ENCODE peak calls at places on chromosomes 6 and 20, in eight cellular contexts. One of them, this sample, is unnamed.

GRCh38 chr6:167664678-167665445 is 161.8 kb upstream of the AFDN start:
- DNase-seq in kidney: no peak
- DNase-seq in bronchial epithelial cell: no peak
- DNase-seq in heart right ventricle: no peak
- DNase-seq in HCT116: no peak
- DNase-seq in endothelial cell of umbilical vein: no peak
- DNase-seq in endothelial cell: no peak
- DNase-seq in A549: no peak
- DNase-seq in this sample: no peak

GRCh38 chr20:35618372-35619131 is 2.9 kb downstream of the SPAG4 start:
- DNase-seq in kidney: peak
- DNase-seq in bronchial epithelial cell: peak
- DNase-seq in heart right ventricle: no peak
- DNase-seq in HCT116: no peak
- DNase-seq in endothelial cell of umbilical vein: peak
- DNase-seq in endothelial cell: peak
- DNase-seq in A549: no peak
- DNase-seq in this sample: no peak

GRCh38 chr6:139625998-139626975 is 251.8 kb upstream of the CITED2 start:
- DNase-seq in kidney: no peak
- DNase-seq in bronchial epithelial cell: no peak
- DNase-seq in heart right ventricle: no peak
- DNase-seq in HCT116: no peak
- DNase-seq in endothelial cell of umbilical vein: no peak
- DNase-seq in endothelial cell: no peak
- DNase-seq in A549: no peak
- DNase-seq in this sample: no peak

GRCh38 chr6:106125925-106126435 is 39.8 kb downstream of the PRDM1 start:
- DNase-seq in kidney: no peak
- DNase-seq in bronchial epithelial cell: no peak
- DNase-seq in heart right ventricle: no peak
- DNase-seq in HCT116: no peak
- DNase-seq in endothelial cell of umbilical vein: no peak
- DNase-seq in endothelial cell: no peak
- DNase-seq in A549: no peak
- DNase-seq in this sample: no peak

GRCh38 chr20:59289994-59290393 is 10.4 kb upstream of the EDN3 start:
- DNase-seq in kidney: no peak
- DNase-seq in bronchial epithelial cell: no peak
- DNase-seq in heart right ventricle: no peak
- DNase-seq in HCT116: no peak
- DNase-seq in endothelial cell of umbilical vein: no peak
- DNase-seq in endothelial cell: no peak
- DNase-seq in A549: no peak
- DNase-seq in this sample: no peak

GRCh38 chr20:59829415-59830106 is 103.9 kb downstream of the SYCP2 start:
- DNase-seq in kidney: peak
- DNase-seq in bronchial epithelial cell: no peak
- DNase-seq in heart right ventricle: no peak
- DNase-seq in HCT116: no peak
- DNase-seq in endothelial cell of umbilical vein: no peak
- DNase-seq in endothelial cell: no peak
- DNase-seq in A549: no peak
- DNase-seq in this sample: no peak

GRCh38 chr6:101689156-101689555 is 295.6 kb downstream of the GRIK2 start:
- DNase-seq in kidney: no peak
- DNase-seq in bronchial epithelial cell: no peak
- DNase-seq in heart right ventricle: no peak
- DNase-seq in HCT116: no peak
- DNase-seq in endothelial cell of umbilical vein: no peak
- DNase-seq in endothelial cell: no peak
- DNase-seq in A549: no peak
- DNase-seq in this sample: no peak

GRCh38 chr20:24892931-24893330 is 56.1 kb upstream of the CST7 start:
- DNase-seq in kidney: no peak
- DNase-seq in bronchial epithelial cell: no peak
- DNase-seq in heart right ventricle: no peak
- DNase-seq in HCT116: no peak
- DNase-seq in endothelial cell of umbilical vein: no peak
- DNase-seq in endothelial cell: no peak
- DNase-seq in A549: no peak
- DNase-seq in this sample: no peak

GRCh38 chr20:31576751-31577150 is 28.3 kb upstream of the ID1 start:
- DNase-seq in kidney: no peak
- DNase-seq in bronchial epithelial cell: no peak
- DNase-seq in heart right ventricle: no peak
- DNase-seq in HCT116: no peak
- DNase-seq in endothelial cell of umbilical vein: no peak
- DNase-seq in endothelial cell: no peak
- DNase-seq in A549: no peak
- DNase-seq in this sample: no peak

GRCh38 chr6:115830895-115831294 is 229.8 kb downstream of the FRK start:
- DNase-seq in kidney: no peak
- DNase-seq in bronchial epithelial cell: peak
- DNase-seq in heart right ventricle: no peak
- DNase-seq in HCT116: no peak
- DNase-seq in endothelial cell of umbilical vein: no peak
- DNase-seq in endothelial cell: no peak
- DNase-seq in A549: peak
- DNase-seq in this sample: no peak

GRCh38 chr6:170289108-170289931 is 1.6 kb downstream of the DLL1 start:
- DNase-seq in kidney: peak
- DNase-seq in bronchial epithelial cell: no peak
- DNase-seq in heart right ventricle: no peak
- DNase-seq in HCT116: no peak
- DNase-seq in endothelial cell of umbilical vein: no peak
- DNase-seq in endothelial cell: peak
- DNase-seq in A549: no peak
- DNase-seq in this sample: no peak

GRCh38 chr6:25232478-25232877 is 46.7 kb upstream of the CARMIL1 start:
- DNase-seq in kidney: no peak
- DNase-seq in bronchial epithelial cell: no peak
- DNase-seq in heart right ventricle: peak
- DNase-seq in HCT116: no peak
- DNase-seq in endothelial cell of umbilical vein: no peak
- DNase-seq in endothelial cell: no peak
- DNase-seq in A549: no peak
- DNase-seq in this sample: no peak

GRCh38 chr6:84522135-84522535 is 242.3 kb downstream of the TBX18 start:
- DNase-seq in kidney: peak
- DNase-seq in bronchial epithelial cell: peak
- DNase-seq in heart right ventricle: no peak
- DNase-seq in HCT116: peak
- DNase-seq in endothelial cell of umbilical vein: peak
- DNase-seq in endothelial cell: no peak
- DNase-seq in A549: peak
- DNase-seq in this sample: no peak

GRCh38 chr6:11320914-11321549 is 88.6 kb upstream of the NEDD9 start:
- DNase-seq in kidney: no peak
- DNase-seq in bronchial epithelial cell: no peak
- DNase-seq in heart right ventricle: no peak
- DNase-seq in HCT116: no peak
- DNase-seq in endothelial cell of umbilical vein: no peak
- DNase-seq in endothelial cell: no peak
- DNase-seq in A549: no peak
- DNase-seq in this sample: no peak

GRCh38 chr6:11665636-11666335 is 112.8 kb downstream of the ADTRP start:
- DNase-seq in kidney: no peak
- DNase-seq in bronchial epithelial cell: no peak
- DNase-seq in heart right ventricle: no peak
- DNase-seq in HCT116: no peak
- DNase-seq in endothelial cell of umbilical vein: no peak
- DNase-seq in endothelial cell: no peak
- DNase-seq in A549: no peak
- DNase-seq in this sample: no peak

GRCh38 chr20:20711413-20711812 is 1.0 kb downstream of the RALGAPA2 start:
- DNase-seq in kidney: no peak
- DNase-seq in bronchial epithelial cell: peak
- DNase-seq in heart right ventricle: no peak
- DNase-seq in HCT116: no peak
- DNase-seq in endothelial cell of umbilical vein: peak
- DNase-seq in endothelial cell: no peak
- DNase-seq in A549: no peak
- DNase-seq in this sample: no peak

GRCh38 chr20:32574296-32575226 is 10.6 kb downstream of the NOL4L start:
- DNase-seq in kidney: peak
- DNase-seq in bronchial epithelial cell: peak
- DNase-seq in heart right ventricle: peak
- DNase-seq in HCT116: no peak
- DNase-seq in endothelial cell of umbilical vein: peak
- DNase-seq in endothelial cell: no peak
- DNase-seq in A549: peak
- DNase-seq in this sample: peak

GRCh38 chr6:164106345-164106769 is 691.8 kb downstream of the QKI start:
- DNase-seq in kidney: no peak
- DNase-seq in bronchial epithelial cell: no peak
- DNase-seq in heart right ventricle: peak
- DNase-seq in HCT116: no peak
- DNase-seq in endothelial cell of umbilical vein: peak
- DNase-seq in endothelial cell: peak
- DNase-seq in A549: peak
- DNase-seq in this sample: no peak

GRCh38 chr6:145758086-145758485 is 22.8 kb upstream of the EPM2A start:
- DNase-seq in kidney: no peak
- DNase-seq in bronchial epithelial cell: peak
- DNase-seq in heart right ventricle: no peak
- DNase-seq in HCT116: no peak
- DNase-seq in endothelial cell of umbilical vein: no peak
- DNase-seq in endothelial cell: no peak
- DNase-seq in A549: no peak
- DNase-seq in this sample: no peak

GRCh38 chr6:33632603-33633039 is 11.5 kb downstream of the ITPR3 start:
- DNase-seq in kidney: no peak
- DNase-seq in bronchial epithelial cell: peak
- DNase-seq in heart right ventricle: peak
- DNase-seq in HCT116: peak
- DNase-seq in endothelial cell of umbilical vein: peak
- DNase-seq in endothelial cell: peak
- DNase-seq in A549: peak
- DNase-seq in this sample: peak

GRCh38 chr20:11053310-11053709 is 379.5 kb upstream of the JAG1 start:
- DNase-seq in kidney: no peak
- DNase-seq in bronchial epithelial cell: no peak
- DNase-seq in heart right ventricle: no peak
- DNase-seq in HCT116: no peak
- DNase-seq in endothelial cell of umbilical vein: no peak
- DNase-seq in endothelial cell: no peak
- DNase-seq in A549: no peak
- DNase-seq in this sample: no peak

GRCh38 chr6:139017227-139017626 is 11.3 kb upstream of the ABRACL start:
- DNase-seq in kidney: no peak
- DNase-seq in bronchial epithelial cell: no peak
- DNase-seq in heart right ventricle: no peak
- DNase-seq in HCT116: no peak
- DNase-seq in endothelial cell of umbilical vein: no peak
- DNase-seq in endothelial cell: no peak
- DNase-seq in A549: no peak
- DNase-seq in this sample: no peak

GRCh38 chr20:46954490-46955038 is 59.9 kb downstream of the EYA2 start:
- DNase-seq in kidney: no peak
- DNase-seq in bronchial epithelial cell: peak
- DNase-seq in heart right ventricle: no peak
- DNase-seq in HCT116: no peak
- DNase-seq in endothelial cell of umbilical vein: no peak
- DNase-seq in endothelial cell: no peak
- DNase-seq in A549: peak
- DNase-seq in this sample: no peak

GRCh38 chr20:63321148-63321831 is 28.3 kb downstream of the COL20A1 start:
- DNase-seq in kidney: peak
- DNase-seq in bronchial epithelial cell: no peak
- DNase-seq in heart right ventricle: peak
- DNase-seq in HCT116: no peak
- DNase-seq in endothelial cell of umbilical vein: no peak
- DNase-seq in endothelial cell: no peak
- DNase-seq in A549: no peak
- DNase-seq in this sample: no peak

GRCh38 chr6:103002282-103002681 is 1608.8 kb downstream of the GRIK2 start:
- DNase-seq in kidney: no peak
- DNase-seq in bronchial epithelial cell: peak
- DNase-seq in heart right ventricle: no peak
- DNase-seq in HCT116: no peak
- DNase-seq in endothelial cell of umbilical vein: no peak
- DNase-seq in endothelial cell: no peak
- DNase-seq in A549: no peak
- DNase-seq in this sample: no peak

GRCh38 chr20:49207071-49207470 is 12.1 kb upstream of the DDX27 start:
- DNase-seq in kidney: no peak
- DNase-seq in bronchial epithelial cell: no peak
- DNase-seq in heart right ventricle: no peak
- DNase-seq in HCT116: no peak
- DNase-seq in endothelial cell of umbilical vein: no peak
- DNase-seq in endothelial cell: no peak
- DNase-seq in A549: peak
- DNase-seq in this sample: no peak
- TF ChIP-seq CTCF in kidney: no peak
- TF ChIP-seq CTCF in bronchial epithelial cell: no peak
- TF ChIP-seq CTCF in heart right ventricle: no peak
- TF ChIP-seq CTCF in HCT116: peak
- TF ChIP-seq CTCF in endothelial cell of umbilical vein: no peak
- TF ChIP-seq CTCF in endothelial cell: no peak
- TF ChIP-seq CTCF in A549: no peak
- TF ChIP-seq CTCF in this sample: no peak

DNA sequence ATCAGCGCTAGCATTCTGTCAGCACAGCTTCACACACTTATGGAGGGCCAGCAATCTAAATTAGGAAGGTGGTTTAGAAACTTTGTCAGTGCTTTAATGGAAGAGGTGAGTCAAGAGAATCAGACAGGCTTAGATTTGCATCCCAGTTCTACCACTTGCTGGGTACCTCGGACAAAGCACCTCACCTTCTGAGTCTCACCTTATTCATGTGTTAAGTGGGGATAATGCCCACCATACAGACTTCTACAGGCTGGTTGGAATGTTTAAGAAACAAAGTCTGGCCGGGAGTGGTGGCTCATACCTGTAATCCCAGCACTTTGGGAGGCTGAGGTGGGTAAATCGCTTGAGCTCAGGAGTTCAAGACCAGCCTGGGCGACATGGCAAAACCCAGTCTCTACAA is 12.2 kb upstream of the STK35 start:
- DNase-seq in kidney: no peak
- DNase-seq in bronchial epithelial cell: no peak
- DNase-seq in heart right ventricle: no peak
- DNase-seq in HCT116: no peak
- DNase-seq in endothelial cell of umbilical vein: no peak
- DNase-seq in endothelial cell: no peak
- DNase-seq in A549: no peak
- DNase-seq in this sample: no peak
- TF ChIP-seq CTCF in kidney: no peak
- TF ChIP-seq CTCF in bronchial epithelial cell: no peak
- TF ChIP-seq CTCF in heart right ventricle: no peak
- TF ChIP-seq CTCF in HCT116: no peak
- TF ChIP-seq CTCF in endothelial cell of umbilical vein: no peak
- TF ChIP-seq CTCF in endothelial cell: no peak
- TF ChIP-seq CTCF in A549: no peak
- TF ChIP-seq CTCF in this sample: no peak

GRCh38 chr6:118913161-118913560 is 19.2 kb downstream of the ASF1A start:
- DNase-seq in kidney: no peak
- DNase-seq in bronchial epithelial cell: no peak
- DNase-seq in heart right ventricle: no peak
- DNase-seq in HCT116: no peak
- DNase-seq in endothelial cell of umbilical vein: no peak
- DNase-seq in endothelial cell: no peak
- DNase-seq in A549: no peak
- DNase-seq in this sample: no peak
- TF ChIP-seq CTCF in kidney: no peak
- TF ChIP-seq CTCF in bronchial epithelial cell: no peak
- TF ChIP-seq CTCF in heart right ventricle: no peak
- TF ChIP-seq CTCF in HCT116: no peak
- TF ChIP-seq CTCF in endothelial cell of umbilical vein: no peak
- TF ChIP-seq CTCF in endothelial cell: no peak
- TF ChIP-seq CTCF in A549: no peak
- TF ChIP-seq CTCF in this sample: no peak

GRCh38 chr6:26500102-26500501 is at the start of gene BTN1A1:
- DNase-seq in kidney: no peak
- DNase-seq in bronchial epithelial cell: no peak
- DNase-seq in heart right ventricle: no peak
- DNase-seq in HCT116: no peak
- DNase-seq in endothelial cell of umbilical vein: no peak
- DNase-seq in endothelial cell: no peak
- DNase-seq in A549: no peak
- DNase-seq in this sample: no peak
- TF ChIP-seq CTCF in kidney: no peak
- TF ChIP-seq CTCF in bronchial epithelial cell: no peak
- TF ChIP-seq CTCF in heart right ventricle: no peak
- TF ChIP-seq CTCF in HCT116: no peak
- TF ChIP-seq CTCF in endothelial cell of umbilical vein: no peak
- TF ChIP-seq CTCF in endothelial cell: no peak
- TF ChIP-seq CTCF in A549: no peak
- TF ChIP-seq CTCF in this sample: no peak

This sample was measured in lung.